ENCODE peak calls at places on chromosome X, in seven cellular contexts. O is tibial nerve; Z is mammary epithelial cell; C is small intestine; E is stomach; J is CD4-positive, alpha-beta memory T cell; X is ascending aorta. R is an unnamed sample.

GRCh38 chrX:148722966-148723365 is 222.5 kb downstream of the AFF2 start:
- DNase-seq in J (no peak), O (no peak), X (no peak), E (no peak), Z (no peak), C (no peak), R (no peak)

GRCh38 chrX:119488749-119489148 is 20.5 kb downstream of the SLC25A5 start:
- DNase-seq in O (peak; percentile 72), Z (no peak), C (peak; percentile 69), X (no peak), J (peak; percentile 34), E (peak; percentile 75), R (peak; percentile 17)

GRCh38 chrX:134990475-134991473 is at the start of gene SMIM10:
- DNase-seq in O (peak; percentile 65), Z (peak; percentile 29), C (peak; percentile 3), J (peak; percentile 3), E (peak; percentile 55), X (peak; percentile 18), R (peak; percentile 55)

GRCh38 chrX:23898412-23898959 is 9.3 kb downstream of the APOO start:
- DNase-seq in O (no peak), J (no peak), E (no peak), X (no peak), C (no peak), Z (peak; percentile 80), R (no peak)

GRCh38 chrX:42691196-42691595 is 86.8 kb downstream of the PPP1R2C start:
- DNase-seq in C (no peak), X (no peak), E (no peak), O (no peak), Z (no peak), J (no peak), R (no peak)

GRCh38 chrX:151177141-151178027 is 1.0 kb downstream of the GPR50 start:
- DNase-seq in Z (no peak), O (no peak), J (no peak), E (no peak), X (no peak), C (no peak), R (no peak)

GRCh38 chrX:136147966-136148365 is 633 bp downstream of the FHL1 start:
- DNase-seq in O (no peak), J (no peak), Z (no peak), X (no peak), C (no peak), E (no peak), R (no peak)

GRCh38 chrX:104041003-104041402 is 1.2 kb downstream of the H2BW2 start:
- DNase-seq in X (no peak), J (no peak), C (no peak), E (no peak), Z (no peak), O (no peak), R (no peak)

GRCh38 chrX:136065044-136065671 is 79.9 kb downstream of the SLC9A6 start:
- DNase-seq in X (no peak), O (peak; percentile 18), J (peak; percentile 50), C (no peak), E (no peak), Z (no peak), R (peak; percentile 1)

DNA sequence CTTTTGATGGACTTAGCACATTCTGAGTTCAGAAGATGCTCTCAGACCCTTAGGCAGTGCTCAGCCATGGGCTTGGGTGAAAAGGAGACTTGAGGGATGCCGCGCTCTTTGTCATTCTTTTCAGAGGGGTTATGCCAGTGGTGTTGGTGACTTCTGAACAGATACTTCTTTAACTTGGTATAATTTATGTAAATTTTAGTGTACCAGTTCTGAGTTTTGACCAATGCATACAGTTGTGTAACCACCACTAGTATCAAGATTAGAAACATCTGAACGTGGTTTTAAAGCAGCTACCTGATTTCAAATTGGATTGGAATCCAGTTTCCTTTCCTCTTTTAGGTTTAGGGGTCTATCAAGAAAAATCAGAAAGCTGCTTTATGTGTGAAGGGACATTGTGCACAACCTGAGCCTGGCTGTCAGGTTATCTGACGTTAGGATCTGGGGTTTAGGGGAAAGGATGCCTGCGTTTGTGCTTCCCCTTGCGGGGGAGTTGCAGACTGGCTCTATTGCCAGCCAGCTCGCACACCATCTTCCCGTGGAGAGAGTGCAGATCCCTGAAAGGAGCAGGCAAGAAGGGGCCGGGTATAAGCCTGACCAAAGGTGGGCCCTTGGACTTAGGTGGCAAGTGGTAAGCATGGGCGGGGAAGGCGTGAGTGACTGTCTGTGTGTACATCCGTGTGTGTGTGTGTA is 19.0 kb downstream of the SMS start:
- DNase-seq in O (no peak), X (no peak), E (no peak), Z (no peak), J (no peak), C (no peak), R (no peak)
- H3K27ac ChIP-seq in O (no peak overlapping the region), X (no peak overlapping the region), E (no peak overlapping the region), Z (no peak overlapping the region), J (no peak overlapping the region), C (no peak overlapping the region), R (no peak overlapping the region)

DNA sequence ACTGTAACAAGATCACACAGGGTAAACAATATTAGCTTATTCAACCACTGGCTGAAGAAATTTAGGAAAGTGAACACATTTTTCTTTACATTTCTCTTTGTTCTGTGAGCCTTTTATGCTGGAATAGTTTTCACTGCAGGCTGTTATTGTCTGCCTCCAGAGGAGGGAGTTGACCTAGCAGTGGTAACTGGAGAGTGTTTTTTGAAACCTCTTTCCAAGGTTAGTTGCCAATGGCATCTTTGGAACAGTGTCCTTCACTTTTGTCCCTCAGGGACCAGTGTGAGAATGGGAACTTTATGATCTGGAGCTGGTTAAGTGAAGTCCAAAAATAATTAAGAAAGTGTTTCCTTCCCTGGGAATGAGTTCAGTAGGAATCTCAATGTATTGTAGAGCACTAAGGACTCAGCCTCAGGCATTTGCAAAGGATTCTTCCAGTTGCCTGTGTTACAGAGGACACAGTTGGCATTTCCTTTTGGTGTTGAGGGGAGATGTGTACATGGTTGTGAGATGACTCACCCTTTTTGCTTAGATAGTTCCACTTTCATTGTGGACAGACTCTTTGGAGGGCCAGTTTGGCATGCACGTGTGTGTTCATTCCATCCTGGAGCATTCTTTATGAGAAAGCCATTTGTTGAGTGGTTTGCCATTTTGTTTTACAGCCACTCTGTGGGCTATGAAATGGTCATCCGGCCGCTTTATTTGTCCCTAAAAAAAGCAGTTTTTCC is 61.3 kb downstream of the AR start:
- DNase-seq in E (no peak), O (no peak), C (no peak), Z (peak; percentile 40), X (no peak), J (no peak), R (no peak)
- H3K27ac ChIP-seq in E (no peak overlapping the region), O (no peak overlapping the region), C (no peak overlapping the region), Z (no peak overlapping the region), X (peak overlapping the region; percentile 50), J (no peak overlapping the region), R (no peak overlapping the region)

DNA sequence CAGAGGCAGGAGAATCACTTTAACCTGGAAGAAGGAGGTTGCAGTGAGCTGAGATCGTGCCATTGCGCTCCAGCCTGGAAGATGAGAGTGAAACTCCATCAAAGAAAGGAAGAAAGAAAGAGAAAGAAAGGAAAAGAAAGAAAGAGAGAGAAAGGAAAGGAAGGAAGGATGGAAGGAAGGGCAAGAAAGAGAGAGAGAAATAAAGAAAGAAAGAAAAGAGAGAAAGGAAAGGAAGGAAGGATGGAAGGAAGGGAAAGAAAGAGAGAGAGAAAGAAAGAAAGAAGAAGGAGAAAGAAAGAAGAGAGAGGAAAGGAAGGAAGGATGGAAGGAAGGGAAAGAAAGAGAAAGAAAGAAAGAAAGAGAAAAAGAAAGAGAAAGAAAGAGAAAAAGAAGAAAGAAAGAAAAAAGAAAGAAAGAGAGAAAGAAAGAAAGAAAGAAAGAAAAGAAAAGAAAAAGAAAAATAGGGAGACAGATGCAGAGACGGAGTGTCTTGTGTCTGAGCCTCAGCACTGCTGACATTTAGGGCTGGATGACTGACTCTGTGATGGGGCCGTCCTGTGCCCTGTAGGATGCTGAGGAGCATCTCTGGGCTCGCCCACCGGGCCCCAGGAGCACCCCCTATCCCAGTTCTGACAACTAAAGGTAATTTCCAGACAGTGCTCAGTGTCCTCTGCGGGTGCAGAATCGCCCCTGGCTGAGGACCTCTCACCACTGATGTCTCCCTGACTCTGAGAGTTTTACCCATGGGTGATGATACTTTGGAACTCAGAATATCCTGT is 61.7 kb downstream of the CRLF2 start:
- DNase-seq in X (no peak), J (no peak), E (no peak), Z (no peak), C (no peak), O (no peak), R (no peak)
- H3K27ac ChIP-seq in X (no peak overlapping the region), J (no peak overlapping the region), E (no peak overlapping the region), Z (no peak overlapping the region), C (no peak overlapping the region), O (no peak overlapping the region), R (no peak overlapping the region)

GRCh38 chrX:40108084-40108958 is 10.6 kb upstream of the BCOR start:
- DNase-seq in E (peak; percentile 68), O (no peak), C (peak; percentile 65), J (no peak), Z (no peak), X (no peak), R (no peak)
- H3K27ac ChIP-seq in E (peak overlapping the region; percentile 90), O (peak overlapping the region; percentile 56), C (peak overlapping the region; percentile 93), J (no peak overlapping the region), Z (no peak overlapping the region), X (peak overlapping the region; percentile 96), R (no peak overlapping the region)

GRCh38 chrX:44891642-44892041 is 18.7 kb downstream of the KDM6A start:
- DNase-seq in O (no peak), C (no peak), X (no peak), E (peak; percentile 60), J (no peak), Z (no peak), R (no peak)
- H3K27ac ChIP-seq in O (no peak overlapping the region), C (no peak overlapping the region), X (no peak overlapping the region), E (peak overlapping the region; percentile 15), J (no peak overlapping the region), Z (no peak overlapping the region), R (no peak overlapping the region)

DNA sequence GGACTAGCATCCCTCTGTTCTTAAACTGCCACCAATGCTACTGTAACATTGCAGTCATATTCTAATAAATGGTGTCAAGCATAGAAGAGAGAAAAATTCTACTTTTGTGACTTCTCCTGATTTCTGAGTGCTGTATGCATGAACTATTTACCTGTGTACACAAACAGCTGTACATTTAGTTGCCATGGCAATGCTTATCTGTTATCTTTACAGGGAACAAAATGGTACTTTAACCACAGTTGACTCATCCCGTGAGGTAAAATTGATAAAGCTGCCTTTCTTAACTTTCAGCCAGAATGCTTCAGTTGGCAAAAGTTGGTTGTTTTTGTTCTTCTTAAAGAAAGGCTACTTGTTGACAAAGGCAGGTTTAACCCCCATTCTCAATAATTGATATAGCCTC is 587.5 kb upstream of the MAGEB2 start:
- DNase-seq in E (no peak), Z (no peak), O (no peak), J (no peak), C (no peak), X (no peak), R (no peak)
- H3K27ac ChIP-seq in E (no peak overlapping the region), Z (no peak overlapping the region), O (no peak overlapping the region), J (no peak overlapping the region), C (no peak overlapping the region), X (no peak overlapping the region), R (no peak overlapping the region)

R was measured in substantia nigra.